ENCODE peak calls at places on chromosomes 2 and 18, in six cellular contexts. One of them, this sample, is unnamed.

GRCh38 chr2:207202645-207203044 is 36.9 kb upstream of the KLF7 start:
- DNase-seq in progenitor cell of endocrine pancreas: peak; percentile 37
- DNase-seq in endothelial cell of umbilical vein: peak; percentile 53
- DNase-seq in CD8-positive, alpha-beta T cell: no peak
- DNase-seq in IMR-90: peak; percentile 53
- DNase-seq in BE2C: no peak
- DNase-seq in this sample: peak; percentile 50

GRCh38 chr2:56113571-56113970 is 70.2 kb upstream of the CCDC85A start:
- DNase-seq in progenitor cell of endocrine pancreas: no peak
- DNase-seq in CD8-positive, alpha-beta T cell: no peak
- DNase-seq in endothelial cell of umbilical vein: peak; percentile 18
- DNase-seq in BE2C: no peak
- DNase-seq in IMR-90: no peak
- DNase-seq in this sample: no peak

GRCh38 chr2:71466301-71467179 is 13.2 kb downstream of the DYSF start:
- DNase-seq in progenitor cell of endocrine pancreas: peak; percentile 37
- DNase-seq in BE2C: peak; percentile 13
- DNase-seq in endothelial cell of umbilical vein: peak; percentile 52
- DNase-seq in IMR-90: no peak
- DNase-seq in CD8-positive, alpha-beta T cell: no peak
- DNase-seq in this sample: peak; percentile 52

GRCh38 chr2:21230140-21230539 is 106.4 kb downstream of the TDRD15 start:
- DNase-seq in BE2C: no peak
- DNase-seq in CD8-positive, alpha-beta T cell: no peak
- DNase-seq in IMR-90: no peak
- DNase-seq in progenitor cell of endocrine pancreas: no peak
- DNase-seq in endothelial cell of umbilical vein: no peak
- DNase-seq in this sample: no peak

GRCh38 chr2:189579585-189579984 is 1.0 kb downstream of the SLC40A1 start:
- DNase-seq in CD8-positive, alpha-beta T cell: no peak
- DNase-seq in IMR-90: peak; percentile 20
- DNase-seq in progenitor cell of endocrine pancreas: no peak
- DNase-seq in endothelial cell of umbilical vein: peak; percentile 48
- DNase-seq in BE2C: no peak
- DNase-seq in this sample: no peak

GRCh38 chr2:133171396-133172004 is 396.8 kb downstream of the NCKAP5 start:
- DNase-seq in endothelial cell of umbilical vein: peak; percentile 79
- DNase-seq in IMR-90: peak; percentile 74
- DNase-seq in CD8-positive, alpha-beta T cell: no peak
- DNase-seq in progenitor cell of endocrine pancreas: peak; percentile 13
- DNase-seq in BE2C: no peak
- DNase-seq in this sample: peak; percentile 55

GRCh38 chr2:25698752-25699151 is 25.4 kb upstream of the DTNB start:
- DNase-seq in BE2C: no peak
- DNase-seq in IMR-90: peak; percentile 36
- DNase-seq in progenitor cell of endocrine pancreas: no peak
- DNase-seq in endothelial cell of umbilical vein: peak; percentile 62
- DNase-seq in CD8-positive, alpha-beta T cell: no peak
- DNase-seq in this sample: no peak

GRCh38 chr2:207143474-207144190 is 22.1 kb downstream of the KLF7 start:
- DNase-seq in IMR-90: no peak
- DNase-seq in endothelial cell of umbilical vein: peak; percentile 91
- DNase-seq in BE2C: peak; percentile 61
- DNase-seq in CD8-positive, alpha-beta T cell: peak; percentile 66
- DNase-seq in progenitor cell of endocrine pancreas: no peak
- DNase-seq in this sample: peak; percentile 88

GRCh38 chr18:11516988-11517630 is 92.3 kb upstream of the SLC35G4 start:
- DNase-seq in IMR-90: no peak
- DNase-seq in endothelial cell of umbilical vein: no peak
- DNase-seq in CD8-positive, alpha-beta T cell: no peak
- DNase-seq in BE2C: peak; percentile 19
- DNase-seq in progenitor cell of endocrine pancreas: no peak
- DNase-seq in this sample: no peak

GRCh38 chr2:54575379-54575888 is 119.3 kb downstream of the SPTBN1 start:
- DNase-seq in IMR-90: peak; percentile 49
- DNase-seq in endothelial cell of umbilical vein: no peak
- DNase-seq in progenitor cell of endocrine pancreas: no peak
- DNase-seq in BE2C: no peak
- DNase-seq in CD8-positive, alpha-beta T cell: no peak
- DNase-seq in this sample: no peak

GRCh38 chr2:96081042-96081441 is 35.3 kb downstream of the ADRA2B start:
- DNase-seq in IMR-90: no peak
- DNase-seq in CD8-positive, alpha-beta T cell: no peak
- DNase-seq in BE2C: no peak
- DNase-seq in endothelial cell of umbilical vein: no peak
- DNase-seq in progenitor cell of endocrine pancreas: no peak
- DNase-seq in this sample: no peak

GRCh38 chr2:234983011-234983726 is 31.4 kb downstream of the SH3BP4 start:
- DNase-seq in progenitor cell of endocrine pancreas: no peak
- DNase-seq in CD8-positive, alpha-beta T cell: no peak
- DNase-seq in endothelial cell of umbilical vein: no peak
- DNase-seq in IMR-90: no peak
- DNase-seq in BE2C: no peak
- DNase-seq in this sample: no peak

GRCh38 chr2:105515581-105516415 is 116.9 kb upstream of the FHL2 start:
- DNase-seq in BE2C: no peak
- DNase-seq in CD8-positive, alpha-beta T cell: no peak
- DNase-seq in IMR-90: no peak
- DNase-seq in progenitor cell of endocrine pancreas: no peak
- DNase-seq in endothelial cell of umbilical vein: peak; percentile 19
- DNase-seq in this sample: peak; percentile 26

GRCh38 chr2:149652520-149652919 is 64.9 kb upstream of the MMADHC start:
- DNase-seq in endothelial cell of umbilical vein: no peak
- DNase-seq in progenitor cell of endocrine pancreas: no peak
- DNase-seq in IMR-90: no peak
- DNase-seq in BE2C: no peak
- DNase-seq in CD8-positive, alpha-beta T cell: no peak
- DNase-seq in this sample: no peak

GRCh38 chr18:68623342-68623741 is 91.6 kb downstream of the TMX3 start:
- DNase-seq in IMR-90: peak; percentile 84
- DNase-seq in progenitor cell of endocrine pancreas: peak; percentile 39
- DNase-seq in CD8-positive, alpha-beta T cell: no peak
- DNase-seq in endothelial cell of umbilical vein: peak; percentile 72
- DNase-seq in BE2C: peak; percentile 43
- DNase-seq in this sample: peak; percentile 57

GRCh38 chr18:56702946-56703345 is 51.8 kb downstream of the WDR7 start:
- DNase-seq in CD8-positive, alpha-beta T cell: peak; percentile 28
- DNase-seq in IMR-90: peak; percentile 50
- DNase-seq in progenitor cell of endocrine pancreas: no peak
- DNase-seq in endothelial cell of umbilical vein: peak; percentile 59
- DNase-seq in BE2C: peak; percentile 29
- DNase-seq in this sample: peak; percentile 76

GRCh38 chr2:236417150-236417549 is 152.5 kb upstream of the ACKR3 start:
- DNase-seq in IMR-90: no peak
- DNase-seq in endothelial cell of umbilical vein: no peak
- DNase-seq in CD8-positive, alpha-beta T cell: no peak
- DNase-seq in BE2C: no peak
- DNase-seq in progenitor cell of endocrine pancreas: no peak
- DNase-seq in this sample: no peak

GRCh38 chr18:79611040-79611681 is 68.4 kb upstream of the CTDP1 start:
- DNase-seq in BE2C: no peak
- DNase-seq in CD8-positive, alpha-beta T cell: no peak
- DNase-seq in endothelial cell of umbilical vein: peak; percentile 71
- DNase-seq in progenitor cell of endocrine pancreas: no peak
- DNase-seq in IMR-90: peak; percentile 92
- DNase-seq in this sample: peak; percentile 71

GRCh38 chr2:170486730-170487129 is 228.4 kb upstream of the SP5 start:
- DNase-seq in IMR-90: no peak
- DNase-seq in endothelial cell of umbilical vein: no peak
- DNase-seq in progenitor cell of endocrine pancreas: no peak
- DNase-seq in CD8-positive, alpha-beta T cell: no peak
- DNase-seq in BE2C: no peak
- DNase-seq in this sample: peak; percentile 54

GRCh38 chr18:28512357-28512756 is 335.4 kb upstream of the CDH2 start:
- DNase-seq in BE2C: no peak
- DNase-seq in IMR-90: no peak
- DNase-seq in progenitor cell of endocrine pancreas: no peak
- DNase-seq in endothelial cell of umbilical vein: no peak
- DNase-seq in CD8-positive, alpha-beta T cell: no peak
- DNase-seq in this sample: no peak

GRCh38 chr2:217934321-217935131 is 68.3 kb downstream of the TNS1 start:
- DNase-seq in IMR-90: peak; percentile 96
- DNase-seq in endothelial cell of umbilical vein: peak; percentile 53
- DNase-seq in CD8-positive, alpha-beta T cell: no peak
- DNase-seq in progenitor cell of endocrine pancreas: no peak
- DNase-seq in BE2C: no peak
- DNase-seq in this sample: no peak

GRCh38 chr2:10407841-10408648 is 40.1 kb downstream of the ODC1 start:
- DNase-seq in CD8-positive, alpha-beta T cell: peak; percentile 61
- DNase-seq in endothelial cell of umbilical vein: peak; percentile 43
- DNase-seq in BE2C: no peak
- DNase-seq in progenitor cell of endocrine pancreas: no peak
- DNase-seq in IMR-90: peak; percentile 34
- DNase-seq in this sample: peak; percentile 74

GRCh38 chr2:3458396-3459184 is 60.7 kb downstream of the ADI1 start:
- DNase-seq in BE2C: no peak
- DNase-seq in IMR-90: no peak
- DNase-seq in progenitor cell of endocrine pancreas: no peak
- DNase-seq in CD8-positive, alpha-beta T cell: no peak
- DNase-seq in endothelial cell of umbilical vein: no peak
- DNase-seq in this sample: no peak

GRCh38 chr2:241851325-241852115 is 7.2 kb downstream of the PDCD1 start:
- DNase-seq in IMR-90: no peak
- DNase-seq in CD8-positive, alpha-beta T cell: no peak
- DNase-seq in endothelial cell of umbilical vein: no peak
- DNase-seq in progenitor cell of endocrine pancreas: no peak
- DNase-seq in BE2C: peak; percentile 8
- DNase-seq in this sample: no peak

GRCh38 chr2:199940373-199940772 is 14.9 kb downstream of the TYW5 start:
- DNase-seq in progenitor cell of endocrine pancreas: no peak
- DNase-seq in CD8-positive, alpha-beta T cell: no peak
- DNase-seq in BE2C: no peak
- DNase-seq in IMR-90: peak; percentile 38
- DNase-seq in endothelial cell of umbilical vein: peak; percentile 31
- DNase-seq in this sample: peak; percentile 48

GRCh38 chr2:72325592-72326422 is 178.1 kb upstream of the CYP26B1 start:
- DNase-seq in BE2C: peak; percentile 6
- DNase-seq in CD8-positive, alpha-beta T cell: no peak
- DNase-seq in endothelial cell of umbilical vein: peak; percentile 36
- DNase-seq in IMR-90: peak; percentile 1
- DNase-seq in progenitor cell of endocrine pancreas: no peak
- DNase-seq in this sample: peak; percentile 29

GRCh38 chr18:2147866-2148265 is 423.4 kb downstream of the METTL4 start:
- DNase-seq in progenitor cell of endocrine pancreas: no peak
- DNase-seq in BE2C: no peak
- DNase-seq in IMR-90: no peak
- DNase-seq in CD8-positive, alpha-beta T cell: no peak
- DNase-seq in endothelial cell of umbilical vein: no peak
- DNase-seq in this sample: no peak

GRCh38 chr2:3101704-3102055 is 275.9 kb downstream of the EIPR1 start:
- DNase-seq in IMR-90: no peak
- DNase-seq in BE2C: no peak
- DNase-seq in endothelial cell of umbilical vein: no peak
- DNase-seq in CD8-positive, alpha-beta T cell: no peak
- DNase-seq in progenitor cell of endocrine pancreas: no peak
- DNase-seq in this sample: no peak

GRCh38 chr2:125227843-125228392 is 1202.8 kb downstream of the CNTNAP5 start:
- DNase-seq in endothelial cell of umbilical vein: no peak
- DNase-seq in CD8-positive, alpha-beta T cell: no peak
- DNase-seq in progenitor cell of endocrine pancreas: no peak
- DNase-seq in IMR-90: no peak
- DNase-seq in BE2C: no peak
- DNase-seq in this sample: no peak

GRCh38 chr2:172242968-172243367 is 140.3 kb upstream of the DLX2 start:
- DNase-seq in progenitor cell of endocrine pancreas: no peak
- DNase-seq in endothelial cell of umbilical vein: peak; percentile 38
- DNase-seq in IMR-90: no peak
- DNase-seq in BE2C: no peak
- DNase-seq in CD8-positive, alpha-beta T cell: no peak
- DNase-seq in this sample: no peak

GRCh38 chr2:163527381-163527780 is 208.4 kb downstream of the FIGN start:
- DNase-seq in BE2C: no peak
- DNase-seq in IMR-90: no peak
- DNase-seq in endothelial cell of umbilical vein: no peak
- DNase-seq in progenitor cell of endocrine pancreas: no peak
- DNase-seq in CD8-positive, alpha-beta T cell: no peak
- DNase-seq in this sample: no peak

GRCh38 chr2:42092084-42092996 is 44.5 kb downstream of the PKDCC start:
- DNase-seq in BE2C: no peak
- DNase-seq in CD8-positive, alpha-beta T cell: no peak
- DNase-seq in progenitor cell of endocrine pancreas: no peak
- DNase-seq in endothelial cell of umbilical vein: peak; percentile 44
- DNase-seq in IMR-90: no peak
- DNase-seq in this sample: peak; percentile 67

GRCh38 chr2:169928463-169928864 is 101.2 kb downstream of the UBR3 start:
- DNase-seq in CD8-positive, alpha-beta T cell: no peak
- DNase-seq in IMR-90: peak; percentile 63
- DNase-seq in progenitor cell of endocrine pancreas: no peak
- DNase-seq in BE2C: no peak
- DNase-seq in endothelial cell of umbilical vein: peak; percentile 58
- DNase-seq in this sample: peak; percentile 76

This sample was measured in lung microvascular endothelial cell.